ENCODE peak calls at places on chromosomes 13 and 19, in four cellular contexts. T, F, U and P are unnamed samples.

GRCh38 chr13:35995136-35995535 is 136.0 kb downstream of the DCLK1 start:
- DNase-seq in T (peak; percentile 66), F (no peak), U (no peak), P (no peak)

GRCh38 chr13:45137501-45137880 is 17.2 kb downstream of the GTF2F2 start:
- DNase-seq in T (no peak), F (no peak), U (no peak), P (no peak)

GRCh38 chr13:100573121-100573520 is 15.5 kb downstream of the GGACT start:
- DNase-seq in T (peak; percentile 85), F (no peak), U (peak; percentile 66), P (peak; percentile 12)

GRCh38 chr13:49877629-49878218 is 58.4 kb downstream of the SPRYD7 start:
- DNase-seq in T (no peak), F (no peak), U (no peak), P (no peak)

GRCh38 chr13:43364210-43365041 is 341.0 kb downstream of the DNAJC15 start:
- DNase-seq in T (peak; percentile 88), F (no peak), U (peak; percentile 27), P (no peak)

GRCh38 chr19:41265376-41266153 is 1.4 kb downstream of the HNRNPUL1 start:
- DNase-seq in T (peak; percentile 28), F (no peak), U (no peak), P (no peak)

GRCh38 chr19:18966304-18966703 is 25.3 kb upstream of the HOMER3 start:
- DNase-seq in T (no peak), F (no peak), U (no peak), P (no peak)

GRCh38 chr13:75437582-75438318 is 44.2 kb downstream of the TBC1D4 start:
- DNase-seq in T (peak; percentile 38), F (no peak), U (no peak), P (no peak)

GRCh38 chr13:113410472-113411201 is 42.7 kb downstream of the ADPRHL1 start:
- DNase-seq in T (peak; percentile 41), F (no peak), U (peak; percentile 18), P (no peak)

GRCh38 chr13:32125221-32125621 is 93.6 kb downstream of the FRY start:
- DNase-seq in T (peak; percentile 90), F (no peak), U (no peak), P (no peak)

GRCh38 chr13:63088226-63088625 is 1672.6 kb upstream of the PCDH20 start:
- DNase-seq in T (peak; percentile 1), F (no peak), U (no peak), P (no peak)

GRCh38 chr13:30442854-30443379 is 20.6 kb downstream of the UBE2L5 start:
- DNase-seq in T (no peak), F (no peak), U (no peak), P (no peak)